ENCODE peak calls at places on chromosomes 6 and 20, in nine cellular contexts. G is A549, O is fibroblast of lung, L is HFF-Myc, B is endodermal cell, C is GM23338, Z is heart right ventricle, H is uterus, A is fibroblast of villous mesenchyme. T is an unnamed sample.

GRCh38 chr6:158020272-158020711 is 38.6 kb downstream of the SYNJ2 start:
- DNase-seq in B (no peak), H (no peak), A (no peak), C (no peak), Z (no peak), L (no peak), G (no peak), O (no peak), T (no peak)

GRCh38 chr6:52994031-52994788 is 874 bp downstream of the GSTA4 start:
- DNase-seq in O (peak), G (peak), B (peak), Z (peak), H (peak), L (no peak), C (peak), A (peak), T (peak)

GRCh38 chr6:84652356-84653026 is 111.9 kb downstream of the TBX18 start:
- DNase-seq in B (no peak), L (peak), H (no peak), C (no peak), A (peak), O (peak), Z (no peak), G (peak), T (peak)

GRCh38 chr6:24033284-24033683 is 92.7 kb upstream of the NRSN1 start:
- DNase-seq in G (no peak), O (no peak), Z (no peak), B (no peak), C (no peak), L (no peak), H (no peak), A (no peak), T (no peak)

GRCh38 chr6:2714359-2714895 is 36.3 kb downstream of the MYLK4 start:
- DNase-seq in A (peak), C (no peak), O (peak), L (peak), B (no peak), Z (no peak), G (peak), H (no peak), T (peak)

GRCh38 chr6:90175627-90176538 is 120.8 kb downstream of the BACH2 start:
- DNase-seq in A (no peak), C (no peak), G (no peak), O (no peak), Z (no peak), B (no peak), L (no peak), H (no peak), T (no peak)

GRCh38 chr20:57389695-57390603 is 1.2 kb upstream of the RBM38 start:
- DNase-seq in L (no peak), C (peak), G (no peak), Z (no peak), B (peak), A (no peak), H (no peak), O (no peak), T (no peak)

GRCh38 chr6:19380287-19380686 is 456.9 kb upstream of the ID4 start:
- DNase-seq in L (no peak), O (peak), H (no peak), Z (no peak), C (no peak), B (no peak), G (no peak), A (peak), T (peak)

GRCh38 chr6:105803439-105803838 is 282.7 kb upstream of the PRDM1 start:
- DNase-seq in H (no peak), O (no peak), C (no peak), B (no peak), G (no peak), A (no peak), Z (no peak), L (no peak), T (no peak)

GRCh38 chr6:76495909-76496308 is 423.4 kb upstream of the IMPG1 start:
- DNase-seq in H (no peak), L (no peak), O (no peak), Z (no peak), B (no peak), C (peak), G (no peak), A (no peak), T (no peak)

GRCh38 chr20:35954907-35955251 is 577 bp upstream of the SCAND1 start:
- DNase-seq in C (no peak), H (no peak), L (no peak), G (no peak), O (peak), B (no peak), Z (no peak), A (peak), T (peak)

GRCh38 chr20:25207960-25208534 is 12.5 kb downstream of the ENTPD6 start:
- DNase-seq in A (no peak), H (no peak), G (no peak), O (no peak), C (no peak), B (no peak), Z (no peak), L (no peak), T (no peak)

GRCh38 chr6:86477510-86478166 is 459.7 kb upstream of the HTR1E start:
- DNase-seq in B (peak), L (no peak), H (no peak), O (no peak), A (no peak), C (peak), Z (no peak), G (no peak), T (no peak)

GRCh38 chr6:85470023-85470410 is 20.1 kb downstream of the NT5E start:
- DNase-seq in Z (no peak), H (no peak), C (no peak), G (no peak), L (no peak), O (no peak), A (no peak), B (peak), T (no peak)

GRCh38 chr20:5569021-5569420 is 181.2 kb upstream of the SHLD1 start:
- DNase-seq in B (no peak), C (peak), H (peak), O (peak), G (peak), A (peak), L (no peak), Z (no peak), T (peak)

GRCh38 chr20:49225896-49226295 is 6.7 kb downstream of the DDX27 start:
- DNase-seq in Z (no peak), L (no peak), B (no peak), O (no peak), C (no peak), A (no peak), H (no peak), G (no peak), T (no peak)
- TF ChIP-seq CTCF in Z (no peak), L (no peak), B (peak), O (no peak), C (peak), A (no peak), H (no peak), G (no peak), T (no peak)

DNA sequence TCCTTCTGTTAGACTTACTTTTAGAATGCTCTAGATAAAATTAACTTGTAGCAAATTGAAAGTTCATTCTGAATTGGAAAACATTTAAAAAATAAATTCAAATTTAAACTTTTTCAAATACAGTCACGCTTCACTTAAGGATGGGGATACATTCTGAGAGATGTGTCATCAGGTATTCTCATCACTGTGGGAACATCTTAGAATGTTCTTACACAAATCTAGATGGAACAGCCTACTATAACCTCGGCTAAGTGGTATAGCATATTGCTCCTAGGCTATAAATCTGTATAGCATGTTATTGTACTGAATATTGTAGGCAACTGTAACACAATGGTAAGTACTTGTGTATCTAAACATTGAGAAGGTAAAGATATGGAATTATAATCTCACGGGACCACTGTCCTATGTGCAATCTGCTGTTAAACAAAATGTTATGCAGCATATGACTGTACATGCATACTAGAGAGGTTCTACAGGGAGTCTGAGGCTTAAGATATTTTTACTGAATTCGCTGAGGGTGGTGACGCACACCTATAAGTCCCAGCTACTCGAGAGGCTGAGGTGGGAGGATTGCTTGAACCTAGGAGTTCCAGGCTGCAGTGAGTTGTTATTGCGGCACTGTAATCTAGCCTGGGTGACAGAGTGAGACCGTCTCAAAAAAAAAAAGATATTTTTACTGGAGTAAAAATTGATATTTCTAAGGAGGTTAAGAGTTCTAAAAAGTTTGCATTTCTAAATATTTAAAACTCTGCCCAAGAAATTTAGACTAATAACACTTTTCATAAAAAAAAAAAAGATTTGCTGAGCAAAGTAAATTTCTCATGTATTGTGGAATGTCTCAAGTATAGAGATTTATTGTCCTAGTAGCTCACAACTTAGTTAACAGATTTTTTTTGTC is 87.3 kb upstream of the TULP1 start:
- DNase-seq in L (no peak), C (no peak), H (no peak), B (no peak), G (no peak), Z (no peak), A (no peak), O (no peak), T (no peak)
- H3K4me3 ChIP-seq in L (no peak), C (no peak), H (no peak), B (no peak), G (no peak), Z (no peak), A (no peak), O (no peak), T (no peak)

GRCh38 chr6:20564269-20564668 is 30.0 kb downstream of the CDKAL1 start:
- DNase-seq in O (peak), G (peak), C (no peak), H (no peak), L (no peak), A (peak), B (no peak), Z (no peak), T (peak)

GRCh38 chr6:20564777-20565176 is 30.5 kb downstream of the CDKAL1 start:
- DNase-seq in H (no peak), Z (no peak), O (no peak), L (no peak), C (no peak), G (no peak), A (no peak), B (no peak), T (no peak)

GRCh38 chr6:20554817-20555216 is 20.6 kb downstream of the CDKAL1 start:
- DNase-seq in B (no peak), O (no peak), H (no peak), C (no peak), A (no peak), G (no peak), L (no peak), Z (no peak), T (no peak)

GRCh38 chr6:20563377-20563776 is 29.1 kb downstream of the CDKAL1 start:
- DNase-seq in B (no peak), Z (no peak), C (no peak), O (no peak), L (no peak), A (no peak), G (no peak), H (no peak), T (no peak)

GRCh38 chr6:20559924-20560551 is 25.8 kb downstream of the CDKAL1 start:
- DNase-seq in O (peak), H (no peak), G (no peak), A (peak), L (no peak), B (no peak), C (no peak), Z (no peak), T (peak)
- TF ChIP-seq CTCF in O (no peak), H (no peak), G (peak), A (no peak), L (no peak), B (no peak), C (no peak), Z (peak), T (no peak)

GRCh38 chr6:25753079-25753478 is 1.5 kb upstream of the SLC17A4 start:
- DNase-seq in L (no peak), C (no peak), G (no peak), O (no peak), H (no peak), Z (no peak), B (no peak), A (no peak), T (no peak)

GRCh38 chr6:25754508-25754907 is at the start of gene SLC17A4:
- DNase-seq in H (no peak), O (no peak), G (no peak), B (no peak), Z (no peak), L (no peak), C (no peak), A (no peak), T (no peak)

GRCh38 chr6:25755496-25755895 is 954 bp downstream of the SLC17A4 start:
- DNase-seq in O (no peak), H (no peak), C (no peak), L (no peak), G (no peak), A (no peak), Z (no peak), B (no peak), T (no peak)

GRCh38 chr6:25757936-25758642 is 3.5 kb downstream of the SLC17A4 start:
- DNase-seq in L (no peak), Z (no peak), H (no peak), A (no peak), B (no peak), G (no peak), O (no peak), C (no peak), T (no peak)

GRCh38 chr6:25756382-25757354 is 2.1 kb downstream of the SLC17A4 start:
- DNase-seq in H (no peak), Z (no peak), C (no peak), A (no peak), G (no peak), L (no peak), O (no peak), B (no peak), T (peak)
- H3K4me3 ChIP-seq in H (no peak), Z (no peak), C (no peak), A (no peak), G (no peak), L (no peak), O (no peak), B (no peak), T (no peak)

GRCh38 chr20:34709044-34709835 is 5.1 kb downstream of the TP53INP2 start:
- DNase-seq in H (peak), Z (peak), C (peak), A (peak), L (no peak), O (peak), B (peak), G (peak), T (peak)

GRCh38 chr20:34708621-34709043 is 4.5 kb downstream of the TP53INP2 start:
- DNase-seq in H (peak), A (peak), L (no peak), Z (peak), B (peak), C (peak), G (peak), O (peak), T (peak)

GRCh38 chr20:34710861-34711574 is 6.9 kb downstream of the TP53INP2 start:
- DNase-seq in C (no peak), A (no peak), H (no peak), O (no peak), Z (no peak), L (no peak), G (no peak), B (no peak), T (no peak)

GRCh38 chr20:34710568-34710839 is 6.4 kb downstream of the TP53INP2 start:
- DNase-seq in B (no peak), A (no peak), O (no peak), Z (no peak), L (no peak), C (no peak), G (no peak), H (no peak), T (no peak)

GRCh38 chr20:34709836-34710567 is 5.9 kb downstream of the TP53INP2 start:
- DNase-seq in A (peak), H (no peak), B (peak), G (no peak), Z (peak), L (no peak), C (peak), O (no peak), T (peak)
- TF ChIP-seq CTCF in A (no peak), H (no peak), B (peak), G (peak), Z (peak), L (peak), C (peak), O (peak), T (no peak)

DNA sequence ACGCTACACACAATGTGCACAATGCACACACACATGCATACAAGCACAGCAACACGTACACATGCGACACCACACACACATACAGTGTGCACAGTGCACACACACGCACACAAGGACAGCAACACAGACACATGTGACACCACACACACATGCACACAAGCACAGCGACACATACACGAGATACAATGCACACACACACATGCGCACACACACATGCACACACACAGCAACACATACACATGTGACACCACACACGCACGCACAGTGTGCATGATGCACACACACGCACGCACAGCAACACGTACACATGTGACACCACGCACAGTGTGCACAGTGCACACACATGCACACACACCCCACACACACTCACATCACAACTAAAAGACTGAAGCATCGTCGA is 327.3 kb downstream of the THBS2 start:
- DNase-seq in G (no peak), H (no peak), Z (no peak), A (no peak), B (peak), C (no peak), O (no peak), L (no peak), T (no peak)
- H3K4me3 ChIP-seq in G (no peak), H (no peak), Z (no peak), A (no peak), B (no peak), C (no peak), O (no peak), L (no peak), T (no peak)

GRCh38 chr6:37171970-37172812 is 2.2 kb downstream of the PIM1 start:
- DNase-seq in A (peak), C (peak), B (peak), L (peak), O (peak), H (peak), Z (peak), G (peak), T (peak)

GRCh38 chr6:37169458-37170272 is at the start of gene PIM1:
- DNase-seq in B (peak), O (peak), C (peak), Z (peak), G (peak), L (peak), A (peak), H (peak), T (peak)

GRCh38 chr6:37168809-37169457 is 1.0 kb upstream of the PIM1 start:
- DNase-seq in O (no peak), B (peak), A (no peak), C (peak), L (no peak), H (no peak), G (no peak), Z (no peak), T (peak)

GRCh38 chr6:37171141-37171969 is 1.4 kb downstream of the PIM1 start:
- DNase-seq in O (no peak), L (no peak), C (peak), B (peak), H (peak), A (no peak), Z (peak), G (no peak), T (peak)

GRCh38 chr6:37170273-37171140 is 555 bp downstream of the PIM1 start:
- DNase-seq in L (no peak), G (no peak), A (peak), O (no peak), C (peak), Z (peak), H (peak), B (peak), T (peak)
- TF ChIP-seq CTCF in L (no peak), G (peak), A (peak), O (peak), C (no peak), Z (peak), H (no peak), B (peak), T (peak)

GRCh38 chr6:116665464-116665863 is 3.1 kb downstream of the ZUP1 start:
- DNase-seq in Z (no peak), B (no peak), A (no peak), G (no peak), O (no peak), L (no peak), H (no peak), C (no peak), T (no peak)
- H3K4me3 ChIP-seq in Z (no peak), B (peak), A (peak), G (no peak), O (peak), L (peak), H (no peak), C (peak), T (no peak)

GRCh38 chr6:150347845-150348244 is 21.0 kb upstream of the IYD start:
- DNase-seq in G (no peak), H (no peak), Z (no peak), O (no peak), A (no peak), L (no peak), C (no peak), B (no peak), T (no peak)
- TF ChIP-seq CTCF in G (no peak), H (no peak), Z (no peak), O (no peak), A (no peak), L (no peak), C (no peak), B (no peak), T (no peak)

T was measured in cardiac fibroblast.